ENCODE peak calls at places on chromosomes 16 and 17, in eight cellular contexts. P is progenitor cell of endocrine pancreas, S is fibroblast of mammary gland, U is AG09319, Q is left lung, K is prostate gland, Y is Calu3, I is WERI-Rb-1. D is an unnamed sample.

GRCh38 chr17:76271669-76272540 is 6.8 kb downstream of the UBALD2 start:
- DNase-seq in P (peak), S (no peak), U (no peak), Q (no peak), K (no peak), Y (no peak), I (no peak), D (peak)

GRCh38 chr16:30142672-30143346 is 19.8 kb upstream of the MAPK3 start:
- DNase-seq in P (no peak), S (no peak), U (no peak), Q (no peak), K (no peak), Y (peak), I (peak), D (peak)

GRCh38 chr17:68782829-68783228 is 172.4 kb downstream of the ABCA8 start:
- DNase-seq in P (no peak), S (peak), U (peak), Q (no peak), K (no peak), Y (no peak), I (no peak), D (no peak)

GRCh38 chr17:78946131-78946530 is 20.9 kb upstream of the TIMP2 start:
- DNase-seq in P (no peak), S (no peak), U (no peak), Q (no peak), K (no peak), Y (no peak), I (no peak), D (no peak)

GRCh38 chr16:24635900-24636610 is 93.4 kb upstream of the TNRC6A start:
- DNase-seq in P (no peak), S (peak), U (peak), Q (peak), K (peak), Y (peak), I (no peak), D (no peak)

GRCh38 chr17:78933959-78934568 is 8.9 kb upstream of the TIMP2 start:
- DNase-seq in P (peak), S (peak), U (peak), Q (peak), K (peak), Y (peak), I (peak), D (no peak)

GRCh38 chr17:18951941-18952842 is at the start of gene SLC5A10:
- DNase-seq in P (no peak), S (no peak), U (no peak), Q (no peak), K (no peak), Y (no peak), I (peak), D (peak)

GRCh38 chr17:72883351-72883750 is 209.1 kb downstream of the SLC39A11 start:
- DNase-seq in P (no peak), S (no peak), U (no peak), Q (no peak), K (no peak), Y (no peak), I (no peak), D (no peak)

GRCh38 chr17:67995568-67996191 is 589 bp downstream of the C17orf58 start:
- DNase-seq in P (peak), S (peak), U (no peak), Q (no peak), K (peak), Y (no peak), I (no peak), D (peak)

GRCh38 chr16:83066011-83066410 is 439.2 kb downstream of the CDH13 start:
- DNase-seq in P (no peak), S (no peak), U (no peak), Q (no peak), K (no peak), Y (no peak), I (no peak), D (no peak)

GRCh38 chr16:19718624-19718965 is 524 bp downstream of the IQCK start:
- DNase-seq in P (no peak), S (peak), U (no peak), Q (no peak), K (no peak), Y (peak), I (no peak), D (no peak)

GRCh38 chr17:60745544-60745943 is 67.9 kb downstream of the BCAS3 start:
- DNase-seq in P (no peak), S (peak), U (no peak), Q (no peak), K (no peak), Y (no peak), I (no peak), D (no peak)

GRCh38 chr17:42424991-42425610 is 2.0 kb upstream of the CAVIN1 start:
- DNase-seq in P (no peak), S (peak), U (no peak), Q (no peak), K (no peak), Y (no peak), I (no peak), D (no peak)

GRCh38 chr17:41071606-41072375 is 6.1 kb upstream of the KRTAP2-4 start:
- DNase-seq in P (no peak), S (no peak), U (no peak), Q (no peak), K (no peak), Y (no peak), I (no peak), D (no peak)

GRCh38 chr17:31446195-31446967 is 54.9 kb downstream of the RAB11FIP4 start:
- DNase-seq in P (no peak), S (no peak), U (no peak), Q (no peak), K (no peak), Y (no peak), I (no peak), D (no peak)

GRCh38 chr16:20726661-20727060 is 15.0 kb downstream of the THUMPD1 start:
- DNase-seq in P (no peak), S (no peak), U (no peak), Q (no peak), K (no peak), Y (no peak), I (peak), D (no peak)

GRCh38 chr17:31433091-31433790 is 41.8 kb downstream of the RAB11FIP4 start:
- DNase-seq in P (no peak), S (no peak), U (no peak), Q (no peak), K (no peak), Y (no peak), I (no peak), D (peak)

GRCh38 chr16:84367297-84367680 is 1.0 kb upstream of the ATP2C2 start:
- DNase-seq in P (no peak), S (no peak), U (no peak), Q (peak), K (no peak), Y (no peak), I (no peak), D (no peak)

GRCh38 chr17:61394630-61395408 is 4.8 kb upstream of the TBX2 start:
- DNase-seq in P (no peak), S (no peak), U (no peak), Q (no peak), K (no peak), Y (no peak), I (no peak), D (no peak)

GRCh38 chr16:85126731-85127662 is 14.7 kb upstream of the CIBAR2 start:
- DNase-seq in P (no peak), S (peak), U (peak), Q (no peak), K (no peak), Y (peak), I (peak), D (no peak)

GRCh38 chr17:43615330-43615729 is 46.4 kb downstream of the MEOX1 start:
- DNase-seq in P (no peak), S (peak), U (no peak), Q (no peak), K (no peak), Y (no peak), I (no peak), D (no peak)

GRCh38 chr16:57906385-57907316 is 64.3 kb downstream of the CNGB1 start:
- DNase-seq in P (no peak), S (no peak), U (no peak), Q (no peak), K (no peak), Y (no peak), I (no peak), D (no peak)

GRCh38 chr17:70100983-70101382 is 26.0 kb downstream of the KCNJ16 start:
- DNase-seq in P (no peak), S (peak), U (no peak), Q (no peak), K (no peak), Y (no peak), I (no peak), D (no peak)

GRCh38 chr16:49341706-49342105 is 31.9 kb upstream of the C16orf78 start:
- DNase-seq in P (no peak), S (no peak), U (no peak), Q (no peak), K (no peak), Y (no peak), I (no peak), D (no peak)

GRCh38 chr17:40366076-40366860 is 1.7 kb upstream of the GJD3 start:
- DNase-seq in P (no peak), S (no peak), U (no peak), Q (no peak), K (no peak), Y (no peak), I (no peak), D (peak)

GRCh38 chr17:4631431-4631830 is 10.0 kb downstream of the ALOX15 start:
- DNase-seq in P (no peak), S (no peak), U (no peak), Q (peak), K (no peak), Y (no peak), I (no peak), D (no peak)

GRCh38 chr17:20236586-20237227 is 227.5 kb downstream of the SPECC1 start:
- DNase-seq in P (no peak), S (no peak), U (no peak), Q (no peak), K (no peak), Y (no peak), I (no peak), D (no peak)

GRCh38 chr16:17379121-17379571 is 91.6 kb downstream of the XYLT1 start:
- DNase-seq in P (no peak), S (peak), U (no peak), Q (peak), K (no peak), Y (no peak), I (peak), D (no peak)

GRCh38 chr17:68378202-68379149 is 78.8 kb downstream of the WIPI1 start:
- DNase-seq in P (no peak), S (peak), U (peak), Q (peak), K (peak), Y (peak), I (no peak), D (no peak)

GRCh38 chr17:81018044-81018802 is 16.7 kb upstream of the BAIAP2 start:
- DNase-seq in P (no peak), S (peak), U (no peak), Q (peak), K (peak), Y (no peak), I (peak), D (no peak)

GRCh38 chr17:50507871-50508572 is at the start of gene MYCBPAP:
- DNase-seq in P (peak), S (peak), U (peak), Q (peak), K (peak), Y (peak), I (no peak), D (peak)

GRCh38 chr17:38671939-38672720 is 2.6 kb downstream of the EPOP start:
- DNase-seq in P (no peak), S (no peak), U (no peak), Q (no peak), K (no peak), Y (no peak), I (no peak), D (no peak)

GRCh38 chr17:19287651-19288050 is 50.5 kb downstream of the EPN2 start:
- DNase-seq in P (no peak), S (no peak), U (no peak), Q (no peak), K (no peak), Y (no peak), I (peak), D (no peak)

GRCh38 chr17:62565817-62566216 is 61.7 kb upstream of the MRC2 start:
- DNase-seq in P (no peak), S (peak), U (no peak), Q (no peak), K (no peak), Y (no peak), I (no peak), D (no peak)

GRCh38 chr16:8194795-8195194 is 395.5 kb downstream of the TMEM114 start:
- DNase-seq in P (no peak), S (no peak), U (no peak), Q (no peak), K (no peak), Y (no peak), I (peak), D (no peak)

GRCh38 chr16:30958164-30959083 is 870 bp downstream of the SETD1A start:
- DNase-seq in P (peak), S (peak), U (no peak), Q (no peak), K (no peak), Y (peak), I (peak), D (peak)

GRCh38 chr17:51044964-51045363 is 75.7 kb downstream of the SPAG9 start:
- DNase-seq in P (no peak), S (peak), U (no peak), Q (no peak), K (no peak), Y (no peak), I (peak), D (no peak)

GRCh38 chr16:65121870-65122723 is at the start of gene CDH11:
- DNase-seq in P (peak), S (peak), U (peak), Q (peak), K (peak), Y (no peak), I (peak), D (peak)

GRCh38 chr17:9488556-9488955 is 87.1 kb downstream of the STX8 start:
- DNase-seq in P (no peak), S (peak), U (no peak), Q (no peak), K (no peak), Y (no peak), I (no peak), D (no peak)

GRCh38 chr17:9487406-9487805 is 88.2 kb downstream of the STX8 start:
- DNase-seq in P (no peak), S (no peak), U (no peak), Q (no peak), K (no peak), Y (no peak), I (no peak), D (no peak)

GRCh38 chr17:9478889-9479288 is 96.7 kb downstream of the STX8 start:
- DNase-seq in P (no peak), S (no peak), U (no peak), Q (no peak), K (no peak), Y (no peak), I (no peak), D (no peak)

DNA sequence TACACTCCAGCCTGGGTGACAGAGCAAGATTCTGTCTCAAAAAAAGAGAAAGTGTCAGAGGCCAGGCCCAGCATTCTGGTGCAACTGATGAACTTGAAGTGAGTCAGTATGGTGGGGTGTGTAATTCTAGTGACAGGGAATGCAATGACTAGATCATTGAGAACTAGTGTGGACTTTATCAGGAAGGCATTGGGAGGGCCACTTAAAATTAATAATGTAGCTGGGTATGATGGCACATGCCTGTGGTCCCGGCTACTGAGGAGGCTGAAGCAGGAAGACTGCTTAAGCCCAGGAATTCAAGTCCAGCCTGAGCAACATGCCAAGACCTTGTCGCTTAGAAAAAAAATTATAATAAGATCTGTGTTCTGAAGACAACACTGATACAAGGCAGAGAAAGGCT is 90.8 kb downstream of the STX8 start:
- DNase-seq in P (no peak), S (peak), U (no peak), Q (no peak), K (no peak), Y (no peak), I (no peak), D (no peak)
- TF ChIP-seq CTCF in P (no peak), S (no peak), U (no peak), Q (no peak), K (no peak), Y (no peak), I (no peak), D (no peak)

DNA sequence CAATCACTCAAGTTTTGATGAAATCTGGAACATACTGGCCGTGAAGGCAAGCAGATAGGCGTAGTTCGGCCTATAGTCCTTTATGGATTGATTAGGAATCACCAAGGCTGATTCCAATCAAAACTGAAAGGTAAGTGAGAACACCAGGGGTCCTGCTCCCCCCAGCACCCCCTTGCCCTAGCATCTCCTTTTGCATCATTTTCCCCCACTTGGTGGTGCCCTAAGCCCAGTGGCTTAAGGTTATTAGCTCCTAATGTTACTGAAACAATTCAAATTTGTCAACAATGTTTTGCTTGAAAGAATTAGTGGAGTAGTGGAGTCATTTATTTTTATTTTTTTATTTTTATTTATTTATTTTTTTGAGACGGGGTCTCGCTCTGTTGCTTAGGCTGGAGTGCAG is 4.9 kb downstream of the SLFN14 start:
- DNase-seq in P (no peak), S (no peak), U (no peak), Q (no peak), K (no peak), Y (no peak), I (no peak), D (no peak)
- TF ChIP-seq CTCF in P (no peak), S (peak), U (no peak), Q (peak), K (no peak), Y (no peak), I (peak), D (no peak)

GRCh38 chr16:521381-522210 is 5.9 kb upstream of the CAPN15 start:
- DNase-seq in P (no peak), S (no peak), U (no peak), Q (no peak), K (no peak), Y (peak), I (no peak), D (no peak)
- TF ChIP-seq CTCF in P (no peak), S (no peak), U (no peak), Q (no peak), K (no peak), Y (peak), I (no peak), D (no peak)

DNA sequence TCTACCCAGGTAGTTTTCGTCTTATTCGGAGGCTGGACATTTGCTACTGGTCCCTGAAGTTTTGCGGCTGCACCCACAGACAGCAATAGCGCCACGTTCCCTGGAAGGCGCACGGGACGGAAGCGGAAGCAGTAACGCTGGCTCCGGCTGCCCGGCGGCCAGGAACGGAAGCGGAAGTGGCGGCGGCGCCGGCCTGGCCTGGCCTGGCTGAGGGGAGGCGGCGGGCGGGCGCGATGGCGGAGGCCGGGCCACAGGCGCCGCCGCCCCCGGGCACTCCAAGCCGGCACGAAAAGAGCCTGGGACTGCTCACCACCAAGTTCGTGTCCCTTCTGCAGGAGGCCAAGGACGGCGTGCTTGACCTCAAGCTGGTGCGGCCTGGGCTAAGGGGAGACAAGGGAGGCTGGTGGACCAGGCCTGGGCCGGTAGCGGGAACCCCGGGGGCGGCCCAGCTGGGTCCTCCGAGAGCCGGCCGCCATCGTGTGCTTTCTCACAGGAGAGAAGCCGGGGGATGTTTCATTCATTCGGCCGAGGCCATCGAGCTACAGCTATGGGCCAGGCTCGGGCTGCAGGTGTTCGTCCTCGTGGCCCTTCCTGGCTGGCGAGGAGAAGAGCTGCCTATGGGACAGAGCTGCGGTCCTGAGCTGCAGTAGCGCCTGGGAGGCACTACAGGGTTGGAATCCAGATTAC is at the start of gene E2F4:
- DNase-seq in P (peak), S (peak), U (peak), Q (peak), K (peak), Y (peak), I (peak), D (peak)
- TF ChIP-seq CTCF in P (no peak), S (no peak), U (no peak), Q (no peak), K (peak), Y (no peak), I (no peak), D (no peak)

DNA sequence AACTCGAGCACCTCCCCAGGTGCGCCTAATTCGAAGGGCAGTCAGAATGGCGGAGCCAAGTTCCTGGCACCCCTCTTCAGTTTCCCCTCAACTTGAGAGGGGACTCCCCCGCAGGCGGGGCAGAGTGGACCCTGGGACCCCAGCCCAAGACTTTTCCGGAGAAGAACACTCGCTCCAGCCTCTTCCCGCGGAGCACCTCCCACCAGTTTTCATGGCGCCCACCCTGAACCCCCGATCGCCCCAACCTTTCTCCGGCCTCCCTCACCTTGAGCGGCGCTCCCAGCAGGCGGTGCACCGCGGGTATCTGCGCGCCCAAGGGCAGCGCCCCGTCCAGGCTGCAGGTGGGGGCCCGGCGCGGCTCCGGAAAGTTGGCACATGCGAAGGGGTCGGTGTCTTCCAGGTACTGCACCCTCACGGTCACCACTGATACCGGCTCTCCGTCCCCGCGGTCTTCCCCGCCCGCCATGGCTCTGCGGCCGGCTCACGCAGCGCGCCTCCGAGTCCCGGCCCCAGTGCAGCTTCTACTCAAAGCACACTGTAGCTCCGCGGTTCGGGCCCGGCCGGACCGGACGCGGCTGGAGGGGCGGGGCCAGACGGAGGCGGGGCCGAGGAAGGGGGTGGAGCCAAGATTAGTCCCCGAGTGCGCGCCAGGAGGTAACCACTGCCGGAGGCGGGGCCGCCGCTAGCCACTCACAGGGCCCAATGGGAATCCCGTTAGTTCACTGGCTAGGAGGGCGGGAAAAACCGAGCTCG is at the start of gene FHOD1:
- DNase-seq in P (peak), S (peak), U (peak), Q (peak), K (peak), Y (peak), I (peak), D (peak)
- TF ChIP-seq CTCF in P (no peak), S (no peak), U (no peak), Q (no peak), K (peak), Y (no peak), I (peak), D (no peak)

D was measured in GM13976.